ENCODE peak calls at places on chromosomes 7 and 10, in seven cellular contexts. I, N, R, Y, W, O and H are unnamed samples.

GRCh38 chr7:106600569-106601373 is 60.2 kb downstream of the CCDC71L start:
- DNase-seq in R (no peak), O (no peak), Y (no peak), N (no peak), I (no peak), W (no peak), H (peak)

GRCh38 chr10:6047847-6048246 is 14.3 kb downstream of the IL2RA start:
- DNase-seq in N (peak), R (no peak), O (no peak), Y (no peak), I (no peak), W (no peak), H (no peak)

GRCh38 chr7:67947191-67947590 is 950.6 kb downstream of the TYW1 start:
- DNase-seq in I (no peak), N (no peak), R (no peak), W (no peak), O (no peak), Y (no peak), H (no peak)

GRCh38 chr7:108824840-108825540 is 255.3 kb downstream of the DNAJB9 start:
- DNase-seq in R (no peak), I (no peak), N (no peak), W (no peak), Y (no peak), O (peak), H (peak)

GRCh38 chr7:80623465-80624252 is 14.8 kb upstream of the CD36 start:
- DNase-seq in W (no peak), Y (no peak), O (no peak), R (no peak), N (no peak), I (no peak), H (no peak)

GRCh38 chr7:157544980-157545680 is 208.3 kb downstream of the DNAJB6 start:
- DNase-seq in Y (no peak), O (no peak), I (no peak), N (no peak), W (no peak), R (peak), H (no peak)

GRCh38 chr7:113289140-113289740 is 170.9 kb upstream of the SMIM30 start:
- DNase-seq in O (no peak), Y (no peak), N (no peak), R (no peak), I (no peak), W (no peak), H (peak)

GRCh38 chr7:92425311-92425947 is 21.9 kb upstream of the GATAD1 start:
- DNase-seq in I (no peak), W (no peak), N (no peak), O (no peak), Y (no peak), R (peak), H (no peak)

GRCh38 chr7:73823873-73824597 is 6.8 kb upstream of the CLDN4 start:
- DNase-seq in N (no peak), R (peak), I (no peak), O (no peak), Y (no peak), W (no peak), H (no peak)

GRCh38 chr10:106615081-106615480 is 549.4 kb downstream of the SORCS1 start:
- DNase-seq in N (no peak), O (peak), Y (no peak), R (no peak), I (no peak), W (no peak), H (peak)